ENCODE peak calls at places on chromosomes 7 and 10, in five cellular contexts. F is CD8-positive, alpha-beta memory T cell; W is Peyer's patch; P is hippocampal formation; O is sciatic nerve. E is an unnamed sample.

GRCh38 chr10:33618196-33618595 is 283.7 kb upstream of the NRP1 start:
- DNase-seq in O (no peak), P (no peak), F (no peak), W (no peak), E (no peak)

GRCh38 chr7:42347616-42348015 is 110.6 kb upstream of the GLI3 start:
- DNase-seq in O (no peak), W (no peak), F (no peak), P (no peak), E (no peak)

GRCh38 chr10:92747066-92747465 is 57.3 kb downstream of the HHEX start:
- DNase-seq in W (no peak), O (no peak), F (no peak), P (no peak), E (no peak)

GRCh38 chr10:80260295-80261243 is 28.9 kb downstream of the MAT1A start:
- DNase-seq in P (no peak), F (peak), W (no peak), O (no peak), E (peak)

GRCh38 chr10:10777723-10778122 is 239.9 kb upstream of the CELF2 start:
- DNase-seq in P (no peak), O (no peak), F (no peak), W (no peak), E (no peak)

GRCh38 chr10:110007171-110007700 is 548 bp upstream of the ADD3 start:
- DNase-seq in P (no peak), F (no peak), W (peak), O (no peak), E (no peak)

GRCh38 chr10:86263907-86264306 is 102.7 kb downstream of the GRID1 start:
- DNase-seq in W (no peak), P (no peak), F (no peak), O (peak), E (no peak)

GRCh38 chr10:132641966-132642731 is 104.6 kb downstream of the INPP5A start:
- DNase-seq in O (peak), W (peak), P (no peak), F (no peak), E (no peak)

GRCh38 chr10:34716234-34716633 is 98.9 kb downstream of the PARD3 start:
- DNase-seq in P (no peak), O (no peak), F (no peak), W (no peak), E (no peak)

GRCh38 chr7:47143344-47143743 is 438.6 kb downstream of the TNS3 start:
- DNase-seq in P (no peak), O (no peak), W (no peak), F (no peak), E (no peak)

GRCh38 chr7:18895456-18895855 is 222.0 kb downstream of the TWIST1 start:
- DNase-seq in F (no peak), W (no peak), O (no peak), P (no peak), E (no peak)

E was measured in naive B cell.